ENCODE peak calls at places on chromosome X, in four cellular contexts. One of them, this sample, is unnamed.

GRCh38 chrX:101682723-101683122 is 23.1 kb upstream of the ARMCX2 start:
- DNase-seq in endodermal cell: no peak
- DNase-seq in colonic mucosa: no peak
- DNase-seq in PC-3: no peak
- DNase-seq in this sample: no peak

GRCh38 chrX:34956915-34957314 is 14.3 kb downstream of the FAM47B start:
- DNase-seq in endodermal cell: no peak
- DNase-seq in colonic mucosa: no peak
- DNase-seq in PC-3: peak; percentile 67
- DNase-seq in this sample: peak; percentile 27

GRCh38 chrX:121146059-121146628 is 98.7 kb downstream of the GLUD2 start:
- DNase-seq in endodermal cell: no peak
- DNase-seq in colonic mucosa: no peak
- DNase-seq in PC-3: peak; percentile 23
- DNase-seq in this sample: no peak

GRCh38 chrX:115373308-115373707 is 83.8 kb downstream of the LUZP4 start:
- DNase-seq in endodermal cell: peak; percentile 48
- DNase-seq in colonic mucosa: no peak
- DNase-seq in PC-3: no peak
- DNase-seq in this sample: no peak

GRCh38 chrX:27565992-27566391 is 24.2 kb upstream of the DCAF8L2 start:
- DNase-seq in endodermal cell: peak; percentile 41
- DNase-seq in colonic mucosa: no peak
- DNase-seq in PC-3: no peak
- DNase-seq in this sample: no peak

GRCh38 chrX:65948103-65948502 is 91.8 kb downstream of the VSIG4 start:
- DNase-seq in endodermal cell: no peak
- DNase-seq in colonic mucosa: no peak
- DNase-seq in PC-3: no peak
- DNase-seq in this sample: no peak

GRCh38 chrX:11970935-11971334 is 167.3 kb upstream of the FRMPD4 start:
- DNase-seq in endodermal cell: no peak
- DNase-seq in colonic mucosa: no peak
- DNase-seq in PC-3: peak; percentile 25
- DNase-seq in this sample: peak; percentile 13

GRCh38 chrX:2489446-2490445 is 11.0 kb downstream of the DHRSX start:
- DNase-seq in endodermal cell: peak; percentile 27
- DNase-seq in colonic mucosa: no peak
- DNase-seq in PC-3: no peak
- DNase-seq in this sample: no peak

GRCh38 chrX:39850630-39851152 is 247.1 kb downstream of the BCOR start:
- DNase-seq in endodermal cell: peak; percentile 78
- DNase-seq in colonic mucosa: no peak
- DNase-seq in PC-3: no peak
- DNase-seq in this sample: no peak

GRCh38 chrX:15749642-15750610 is 11.9 kb downstream of the CA5B start:
- DNase-seq in endodermal cell: no peak
- DNase-seq in colonic mucosa: peak; percentile 38
- DNase-seq in PC-3: no peak
- DNase-seq in this sample: no peak

GRCh38 chrX:40908857-40909475 is 173.6 kb upstream of the MED14 start:
- DNase-seq in endodermal cell: no peak
- DNase-seq in colonic mucosa: no peak
- DNase-seq in PC-3: peak; percentile 81
- DNase-seq in this sample: peak; percentile 67

GRCh38 chrX:109954333-109954732 is 48.6 kb upstream of the TMEM164 start:
- DNase-seq in endodermal cell: no peak
- DNase-seq in colonic mucosa: no peak
- DNase-seq in PC-3: peak; percentile 57
- DNase-seq in this sample: no peak

GRCh38 chrX:122622800-122623199 is 561.3 kb upstream of the GRIA3 start:
- DNase-seq in endodermal cell: no peak
- DNase-seq in colonic mucosa: no peak
- DNase-seq in PC-3: no peak
- DNase-seq in this sample: no peak

GRCh38 chrX:106780664-106781377 is 21.7 kb upstream of the TBC1D8B start:
- DNase-seq in endodermal cell: no peak
- DNase-seq in colonic mucosa: no peak
- DNase-seq in PC-3: no peak
- DNase-seq in this sample: no peak

GRCh38 chrX:15674514-15674898 is 9.9 kb upstream of the CLTRN start:
- DNase-seq in endodermal cell: no peak
- DNase-seq in colonic mucosa: peak; percentile 97
- DNase-seq in PC-3: peak; percentile 94
- DNase-seq in this sample: peak; percentile 86

GRCh38 chrX:136598631-136599030 is 49.3 kb upstream of the CD40LG start:
- DNase-seq in endodermal cell: no peak
- DNase-seq in colonic mucosa: no peak
- DNase-seq in PC-3: no peak
- DNase-seq in this sample: no peak

GRCh38 chrX:103063191-103063845 is 653 bp downstream of the BEX1 start:
- DNase-seq in endodermal cell: peak; percentile 81
- DNase-seq in colonic mucosa: no peak
- DNase-seq in PC-3: peak; percentile 43
- DNase-seq in this sample: no peak

GRCh38 chrX:110341189-110342035 is 17.2 kb upstream of the RTL9 start:
- DNase-seq in endodermal cell: no peak
- DNase-seq in colonic mucosa: no peak
- DNase-seq in PC-3: peak; percentile 78
- DNase-seq in this sample: peak; percentile 71

GRCh38 chrX:2385224-2385623 is 115.6 kb downstream of the DHRSX start:
- DNase-seq in endodermal cell: no peak
- DNase-seq in colonic mucosa: no peak
- DNase-seq in PC-3: peak; percentile 22
- DNase-seq in this sample: peak; percentile 79

GRCh38 chrX:1491851-1492349 is 39.2 kb upstream of the ASMTL start:
- DNase-seq in endodermal cell: peak; percentile 90
- DNase-seq in colonic mucosa: no peak
- DNase-seq in PC-3: peak; percentile 22
- DNase-seq in this sample: no peak

GRCh38 chrX:134548257-134548732 is 88.3 kb downstream of the HPRT1 start:
- DNase-seq in endodermal cell: no peak
- DNase-seq in colonic mucosa: no peak
- DNase-seq in PC-3: peak; percentile 21
- DNase-seq in this sample: no peak

GRCh38 chrX:39693298-39693697 is 404.5 kb downstream of the BCOR start:
- DNase-seq in endodermal cell: peak; percentile 66
- DNase-seq in colonic mucosa: no peak
- DNase-seq in PC-3: no peak
- DNase-seq in this sample: no peak

GRCh38 chrX:40953369-40953768 is 131.9 kb upstream of the USP9X start:
- DNase-seq in endodermal cell: no peak
- DNase-seq in colonic mucosa: no peak
- DNase-seq in PC-3: no peak
- DNase-seq in this sample: no peak

GRCh38 chrX:17689971-17690409 is 47.3 kb upstream of the SCML1 start:
- DNase-seq in endodermal cell: peak; percentile 69
- DNase-seq in colonic mucosa: peak; percentile 71
- DNase-seq in PC-3: peak; percentile 77
- DNase-seq in this sample: no peak

GRCh38 chrX:137432609-137433008 is 133.3 kb upstream of the ZIC3 start:
- DNase-seq in endodermal cell: peak; percentile 86
- DNase-seq in colonic mucosa: no peak
- DNase-seq in PC-3: peak; percentile 41
- DNase-seq in this sample: no peak

GRCh38 chrX:8090906-8091305 is 80.2 kb downstream of the VCX2 start:
- DNase-seq in endodermal cell: no peak
- DNase-seq in colonic mucosa: no peak
- DNase-seq in PC-3: no peak
- DNase-seq in this sample: peak; percentile 42

GRCh38 chrX:109155161-109155560 is 326.7 kb downstream of the GUCY2F start:
- DNase-seq in endodermal cell: no peak
- DNase-seq in colonic mucosa: no peak
- DNase-seq in PC-3: no peak
- DNase-seq in this sample: peak; percentile 41

GRCh38 chrX:119518371-119518770 is 46.8 kb downstream of the STEEP1 start:
- DNase-seq in endodermal cell: no peak
- DNase-seq in colonic mucosa: no peak
- DNase-seq in PC-3: no peak
- DNase-seq in this sample: no peak

GRCh38 chrX:140504371-140505324 is at the start of gene SOX3:
- DNase-seq in endodermal cell: peak; percentile 85
- DNase-seq in colonic mucosa: no peak
- DNase-seq in PC-3: no peak
- DNase-seq in this sample: no peak

GRCh38 chrX:103446665-103447302 is 70.4 kb downstream of the BEX3 start:
- DNase-seq in endodermal cell: peak; percentile 71
- DNase-seq in colonic mucosa: no peak
- DNase-seq in PC-3: no peak
- DNase-seq in this sample: peak; percentile 84

GRCh38 chrX:25005382-25006185 is 10.2 kb downstream of the ARX start:
- DNase-seq in endodermal cell: peak; percentile 68
- DNase-seq in colonic mucosa: no peak
- DNase-seq in PC-3: no peak
- DNase-seq in this sample: no peak

GRCh38 chrX:134443020-134443419 is 16.9 kb upstream of the HPRT1 start:
- DNase-seq in endodermal cell: no peak
- DNase-seq in colonic mucosa: no peak
- DNase-seq in PC-3: no peak
- DNase-seq in this sample: peak; percentile 6

GRCh38 chrX:18674788-18675735 is 3.2 kb upstream of the RS1 start:
- DNase-seq in endodermal cell: peak; percentile 88
- DNase-seq in colonic mucosa: peak; percentile 80
- DNase-seq in PC-3: peak; percentile 86
- DNase-seq in this sample: peak; percentile 56

GRCh38 chrX:131843996-131844395 is 179.1 kb upstream of the STK26 start:
- DNase-seq in endodermal cell: no peak
- DNase-seq in colonic mucosa: no peak
- DNase-seq in PC-3: no peak
- DNase-seq in this sample: no peak

GRCh38 chrX:46953597-46953996 is 41.4 kb downstream of the JADE3 start:
- DNase-seq in endodermal cell: peak; percentile 53
- DNase-seq in colonic mucosa: peak; percentile 23
- DNase-seq in PC-3: no peak
- DNase-seq in this sample: no peak

GRCh38 chrX:48957477-48957826 is at the start of gene OTUD5:
- DNase-seq in endodermal cell: no peak
- DNase-seq in colonic mucosa: no peak
- DNase-seq in PC-3: no peak
- DNase-seq in this sample: no peak

GRCh38 chrX:140766024-140766611 is 56.6 kb downstream of the LINC00632 start:
- DNase-seq in endodermal cell: peak; percentile 84
- DNase-seq in colonic mucosa: peak; percentile 32
- DNase-seq in PC-3: peak; percentile 76
- DNase-seq in this sample: no peak

GRCh38 chrX:43750248-43750676 is 94.2 kb downstream of the MAOA start:
- DNase-seq in endodermal cell: peak; percentile 80
- DNase-seq in colonic mucosa: peak; percentile 58
- DNase-seq in PC-3: peak; percentile 71
- DNase-seq in this sample: peak; percentile 16
- TF ChIP-seq CTCF in endodermal cell: peak; percentile 84
- TF ChIP-seq CTCF in colonic mucosa: peak; percentile 62
- TF ChIP-seq CTCF in PC-3: peak; percentile 75
- TF ChIP-seq CTCF in this sample: peak; percentile 74

GRCh38 chrX:12979630-12980015 is 4.7 kb downstream of the TMSB4X start:
- DNase-seq in endodermal cell: no peak
- DNase-seq in colonic mucosa: no peak
- DNase-seq in PC-3: no peak
- DNase-seq in this sample: no peak

GRCh38 chrX:12977761-12978204 is 2.9 kb downstream of the TMSB4X start:
- DNase-seq in endodermal cell: no peak
- DNase-seq in colonic mucosa: no peak
- DNase-seq in PC-3: no peak
- DNase-seq in this sample: no peak

GRCh38 chrX:12979011-12979629 is 4.2 kb downstream of the TMSB4X start:
- DNase-seq in endodermal cell: no peak
- DNase-seq in colonic mucosa: no peak
- DNase-seq in PC-3: no peak
- DNase-seq in this sample: no peak

GRCh38 chrX:12975999-12976558 is 1.2 kb downstream of the TMSB4X start:
- DNase-seq in endodermal cell: peak; percentile 76
- DNase-seq in colonic mucosa: peak; percentile 61
- DNase-seq in PC-3: peak; percentile 43
- DNase-seq in this sample: no peak

GRCh38 chrX:12978205-12979010 is 3.5 kb downstream of the TMSB4X start:
- DNase-seq in endodermal cell: peak; percentile 91
- DNase-seq in colonic mucosa: peak; percentile 70
- DNase-seq in PC-3: peak; percentile 48
- DNase-seq in this sample: peak; percentile 78
- H3K4me1 ChIP-seq in endodermal cell: no peaks in the 10 kb centered on the region
- H3K4me1 ChIP-seq in colonic mucosa: no peaks in the 10 kb centered on the region
- H3K4me1 ChIP-seq in PC-3: peaks cover 17% of the 10 kb centered on the region
- H3K4me1 ChIP-seq in this sample: no peaks in the 10 kb centered on the region

GRCh38 chrX:53171356-53171755 is 53.7 kb downstream of the KDM5C start:
- DNase-seq in endodermal cell: no peak
- DNase-seq in colonic mucosa: no peak
- DNase-seq in PC-3: no peak
- DNase-seq in this sample: no peak
- TF ChIP-seq CTCF in endodermal cell: peak; percentile 55
- TF ChIP-seq CTCF in colonic mucosa: no peak
- TF ChIP-seq CTCF in PC-3: no peak
- TF ChIP-seq CTCF in this sample: peak; percentile 18

GRCh38 chrX:150314186-150314585 is 48.9 kb upstream of the MAMLD1 start:
- DNase-seq in endodermal cell: no peak
- DNase-seq in colonic mucosa: no peak
- DNase-seq in PC-3: no peak
- DNase-seq in this sample: no peak
- H3K4me1 ChIP-seq in endodermal cell: no peaks in the 10 kb centered on the region
- H3K4me1 ChIP-seq in colonic mucosa: no peaks in the 10 kb centered on the region
- H3K4me1 ChIP-seq in PC-3: no peaks in the 10 kb centered on the region
- H3K4me1 ChIP-seq in this sample: no peaks in the 10 kb centered on the region

GRCh38 chrX:124223524-124223923 is 108.9 kb upstream of the TEX13D start:
- DNase-seq in endodermal cell: peak; percentile 59
- DNase-seq in colonic mucosa: no peak
- DNase-seq in PC-3: no peak
- DNase-seq in this sample: no peak
- TF ChIP-seq CTCF in endodermal cell: peak; percentile 88
- TF ChIP-seq CTCF in colonic mucosa: no peak
- TF ChIP-seq CTCF in PC-3: no peak
- TF ChIP-seq CTCF in this sample: peak; percentile 14